ENCODE peak calls at places on chromosomes 4 and X, in four cellular contexts. Y is left lung; E is left cardiac atrium; O is CD4-positive, alpha-beta T cell. W is an unnamed sample.

GRCh38 chrX:48616575-48616974 is 19.3 kb downstream of the WDR13 start:
- ATAC-seq in Y (peak), E (no peak), O (no peak), W (no peak)

GRCh38 chrX:75291611-75292010 is 17.7 kb downstream of the UPRT start:
- ATAC-seq in Y (no peak), E (no peak), O (no peak), W (no peak)

GRCh38 chrX:78958419-78959116 is 13.4 kb downstream of the P2RY10 start:
- ATAC-seq in Y (no peak), E (no peak), O (peak), W (no peak)

GRCh38 chrX:103584606-103585005 is 709 bp upstream of the TCEAL4 start:
- ATAC-seq in Y (no peak), E (no peak), O (no peak), W (no peak)

GRCh38 chr4:98498774-98499173 is 159.6 kb downstream of the TSPAN5 start:
- ATAC-seq in Y (no peak), E (no peak), O (no peak), W (no peak)

GRCh38 chr4:155208258-155209054 is at the start of gene NPY2R:
- ATAC-seq in Y (peak), E (no peak), O (no peak), W (peak)

GRCh38 chr4:40515398-40516293 is 114.0 kb downstream of the RBM47 start:
- ATAC-seq in Y (peak), E (peak), O (no peak), W (peak)

GRCh38 chrX:21778236-21778635 is 20.3 kb upstream of the SMPX start:
- ATAC-seq in Y (no peak), E (no peak), O (no peak), W (no peak)

GRCh38 chr4:140668111-140668510 is 88.1 kb downstream of the TBC1D9 start:
- ATAC-seq in Y (no peak), E (no peak), O (no peak), W (no peak)

GRCh38 chrX:107729558-107730297 is 45.9 kb downstream of the TSC22D3 start:
- ATAC-seq in Y (no peak), E (peak), O (no peak), W (peak)

GRCh38 chr4:78749972-78750727 is 26.0 kb upstream of the BMP2K start:
- ATAC-seq in Y (peak), E (peak), O (no peak), W (no peak)

GRCh38 chr4:78767350-78767749 is 8.8 kb upstream of the BMP2K start:
- ATAC-seq in Y (no peak), E (no peak), O (no peak), W (no peak)

GRCh38 chr4:42615131-42615776 is 41.7 kb downstream of the ATP8A1 start:
- ATAC-seq in Y (no peak), E (peak), O (no peak), W (no peak)

GRCh38 chr4:4439782-4440181 is 52.9 kb downstream of the NSG1 start:
- ATAC-seq in Y (no peak), E (no peak), O (no peak), W (no peak)

GRCh38 chr4:150722908-150723362 is 141.0 kb downstream of the MAB21L2 start:
- ATAC-seq in Y (peak), E (peak), O (no peak), W (peak)

GRCh38 chrX:46587158-46587557 is 13.6 kb downstream of the CHST7 start:
- ATAC-seq in Y (peak), E (peak), O (no peak), W (no peak)

GRCh38 chr4:121339824-121340223 is 41.0 kb downstream of the QRFPR start:
- ATAC-seq in Y (no peak), E (no peak), O (no peak), W (no peak)

GRCh38 chrX:154401918-154402621 is 3.9 kb downstream of the RPL10 start:
- ATAC-seq in Y (no peak), E (no peak), O (no peak), W (no peak)

GRCh38 chrX:131841496-131842410 is 181.3 kb upstream of the STK26 start:
- ATAC-seq in Y (peak), E (peak), O (peak), W (no peak)

GRCh38 chrX:103063191-103063845 is 653 bp downstream of the BEX1 start:
- ATAC-seq in Y (no peak), E (no peak), O (no peak), W (no peak)

GRCh38 chr4:102447413-102447812 is 53.7 kb upstream of the NFKB1 start:
- ATAC-seq in Y (no peak), E (no peak), O (no peak), W (no peak)

GRCh38 chr4:112751447-112751846 is 114.5 kb downstream of the LARP7 start:
- ATAC-seq in Y (no peak), E (no peak), O (no peak), W (no peak)

GRCh38 chr4:145507636-145508035 is 26.0 kb downstream of the SMAD1 start:
- ATAC-seq in Y (no peak), E (no peak), O (no peak), W (no peak)

GRCh38 chr4:41133619-41134018 is 80.7 kb downstream of the APBB2 start:
- ATAC-seq in Y (peak), E (peak), O (no peak), W (no peak)

GRCh38 chr4:112889619-112890294 is 159.7 kb upstream of the ANK2 start:
- ATAC-seq in Y (no peak), E (peak), O (no peak), W (peak)

GRCh38 chrX:140580478-140580877 is 75.6 kb upstream of the SOX3 start:
- ATAC-seq in Y (no peak), E (no peak), O (no peak), W (no peak)

GRCh38 chrX:1554469-1555210 is 17.7 kb upstream of the P2RY8 start:
- ATAC-seq in Y (no peak), E (no peak), O (peak), W (no peak)

GRCh38 chr4:165700855-165701254 is 172.2 kb upstream of the TLL1 start:
- ATAC-seq in Y (no peak), E (no peak), O (no peak), W (no peak)

GRCh38 chrX:49656554-49656953 is 39.2 kb downstream of the PAGE1 start:
- ATAC-seq in Y (no peak), E (no peak), O (no peak), W (no peak)

GRCh38 chrX:136529795-136530194 is 2.2 kb upstream of the VGLL1 start:
- ATAC-seq in Y (no peak), E (no peak), O (no peak), W (no peak)

GRCh38 chrX:48520976-48521352 is 644 bp upstream of the EBP start:
- ATAC-seq in Y (no peak), E (no peak), O (no peak), W (no peak)

GRCh38 chr4:77203380-77204197 is 46.6 kb downstream of the CCNG2 start:
- ATAC-seq in Y (peak), E (peak), O (peak), W (peak)

GRCh38 chr4:69782651-69783310 is 22.4 kb upstream of the SULT1B1 start:
- ATAC-seq in Y (no peak), E (no peak), O (no peak), W (peak)

GRCh38 chrX:38939067-38939466 is 137.8 kb downstream of the MID1IP1 start:
- ATAC-seq in Y (peak), E (peak), O (no peak), W (peak)

GRCh38 chr4:110878413-110878812 is 255.5 kb upstream of the PITX2 start:
- ATAC-seq in Y (no peak), E (no peak), O (no peak), W (no peak)

GRCh38 chr4:131499139-131499873 is 1649.8 kb upstream of the PCDH10 start:
- ATAC-seq in Y (no peak), E (no peak), O (no peak), W (no peak)

GRCh38 chrX:54042609-54043010 is 1.7 kb downstream of the PHF8 start:
- ATAC-seq in Y (peak), E (peak), O (no peak), W (peak)

GRCh38 chr4:39362827-39363226 is 3.3 kb downstream of the RFC1 start:
- ATAC-seq in Y (no peak), E (no peak), O (no peak), W (no peak)

W was measured in gastroesophageal sphincter.